ENCODE peak calls at places on chromosomes 7 and 10, in seven cellular contexts. C is tibial nerve, Z is NCI-H69, F is ecto neural progenitor cell, B is GM12864, J is ovary, H is NCI-H1092. M is an unnamed sample.

GRCh38 chr7:18815261-18815840 is 302.1 kb downstream of the TWIST1 start:
- DNase-seq in J (no peak), B (no peak), F (no peak), C (no peak), Z (no peak), H (no peak), M (no peak)

GRCh38 chr10:81472927-81473470 is 402.0 kb upstream of the NRG3 start:
- DNase-seq in J (no peak), C (no peak), B (no peak), F (no peak), Z (no peak), H (no peak), M (no peak)

GRCh38 chr10:129288940-129289468 is 178.0 kb upstream of the MGMT start:
- DNase-seq in J (no peak), F (no peak), Z (no peak), H (no peak), B (no peak), C (no peak), M (no peak)

GRCh38 chr7:52179934-52180333 is 855.5 kb upstream of the POM121L12 start:
- DNase-seq in J (no peak), F (no peak), B (no peak), Z (no peak), C (no peak), H (no peak), M (no peak)

GRCh38 chr10:36739884-36740445 is 385.4 kb upstream of the ANKRD30A start:
- DNase-seq in B (no peak), C (no peak), F (no peak), H (no peak), Z (no peak), J (no peak), M (no peak)

GRCh38 chr7:108570146-108570755 is 577 bp downstream of the DNAJB9 start:
- DNase-seq in C (peak), J (no peak), H (peak), B (no peak), Z (peak), F (no peak), M (no peak)

GRCh38 chr10:104120903-104121484 is 977 bp upstream of the SFR1 start:
- DNase-seq in C (peak), H (peak), J (peak), F (peak), B (peak), Z (peak), M (peak)

GRCh38 chr10:110471566-110472139 is 26.1 kb upstream of the DUSP5 start:
- DNase-seq in B (no peak), C (no peak), F (no peak), H (no peak), J (no peak), Z (no peak), M (no peak)

GRCh38 chr10:111037868-111038267 is 39.0 kb upstream of the ADRA2A start:
- DNase-seq in H (no peak), Z (no peak), B (no peak), J (no peak), C (no peak), F (no peak), M (no peak)

GRCh38 chr7:23341846-23342598 is 42.9 kb downstream of the MALSU1 start:
- DNase-seq in H (no peak), C (no peak), J (no peak), F (no peak), B (no peak), Z (no peak), M (no peak)

GRCh38 chr10:89651916-89652573 is 7.0 kb upstream of the PANK1 start:
- DNase-seq in H (no peak), F (no peak), C (no peak), B (no peak), J (no peak), Z (no peak), M (no peak)

GRCh38 chr7:138125119-138125518 is 48.9 kb downstream of the AKR1D1 start:
- DNase-seq in C (no peak), B (no peak), H (no peak), F (no peak), J (no peak), Z (no peak), M (no peak)

GRCh38 chr10:14645239-14645960 is 129.3 kb downstream of the FAM107B start:
- DNase-seq in Z (no peak), B (peak), F (no peak), C (no peak), H (no peak), J (no peak), M (no peak)

GRCh38 chr10:55266797-55267196 is 465.8 kb upstream of the PCDH15 start:
- DNase-seq in C (no peak), Z (no peak), B (no peak), J (no peak), H (no peak), F (no peak), M (no peak)

GRCh38 chr7:151231080-151231479 is 1.2 kb upstream of the CHPF2 start:
- DNase-seq in C (no peak), H (no peak), Z (no peak), J (no peak), F (no peak), B (no peak), M (no peak)

GRCh38 chr10:23439920-23440875 is 1.3 kb downstream of the OTUD1 start:
- DNase-seq in Z (no peak), J (peak), F (peak), B (no peak), C (no peak), H (no peak), M (no peak)

GRCh38 chr10:21769041-21769440 is 234.5 kb downstream of the DNAJC1 start:
- DNase-seq in J (no peak), C (no peak), F (no peak), Z (no peak), B (no peak), H (no peak), M (no peak)

GRCh38 chr7:79287976-79288375 is 165.5 kb downstream of the MAGI2 start:
- DNase-seq in B (no peak), J (no peak), C (no peak), Z (peak), F (no peak), H (no peak), M (no peak)

GRCh38 chr7:100694196-100694745 is at the start of gene GIGYF1:
- DNase-seq in C (peak), F (peak), J (peak), Z (peak), B (no peak), H (peak), M (no peak)

GRCh38 chr10:71860243-71861029 is 9.4 kb upstream of the PSAP start:
- DNase-seq in Z (peak), J (peak), C (peak), B (no peak), H (peak), F (peak), M (peak)

GRCh38 chr7:127252736-127253288 is at the start of gene GRM8:
- DNase-seq in Z (peak), J (peak), B (no peak), C (peak), H (peak), F (peak), M (no peak)

GRCh38 chr7:151792671-151793070 is 84.2 kb downstream of the PRKAG2 start:
- DNase-seq in H (no peak), F (no peak), J (no peak), Z (no peak), B (no peak), C (no peak), M (no peak)

GRCh38 chr7:43647772-43648643 is 65.1 kb downstream of the STK17A start:
- DNase-seq in J (peak), C (peak), F (no peak), Z (peak), H (peak), B (no peak), M (peak)

GRCh38 chr10:52566471-52567246 is 205.9 kb downstream of the MBL2 start:
- DNase-seq in Z (peak), J (no peak), H (no peak), B (no peak), C (no peak), F (no peak), M (no peak)

GRCh38 chr7:12638851-12639467 is 48.5 kb upstream of the ARL4A start:
- DNase-seq in H (no peak), J (no peak), B (peak), C (no peak), Z (peak), F (no peak), M (no peak)

GRCh38 chr10:131678171-131678570 is 222.6 kb upstream of the PPP2R2D start:
- DNase-seq in H (no peak), J (no peak), F (no peak), B (no peak), C (no peak), Z (no peak), M (no peak)

GRCh38 chr7:5636914-5637313 is 144.5 kb downstream of the RNF216 start:
- DNase-seq in Z (peak), F (no peak), J (peak), C (peak), H (no peak), B (no peak), M (peak)

GRCh38 chr10:22477365-22478287 is 132.3 kb downstream of the SPAG6 start:
- DNase-seq in H (no peak), F (peak), Z (no peak), C (no peak), B (no peak), J (no peak), M (no peak)

GRCh38 chr10:96339956-96340904 is 18.6 kb downstream of the OPALIN start:
- DNase-seq in B (peak), Z (peak), J (peak), H (peak), F (peak), C (peak), M (no peak)

GRCh38 chr7:28081016-28081415 is 99.6 kb downstream of the JAZF1 start:
- DNase-seq in J (no peak), C (peak), B (no peak), H (no peak), Z (no peak), F (no peak), M (no peak)

GRCh38 chr7:151808296-151809155 is 68.4 kb downstream of the PRKAG2 start:
- DNase-seq in J (no peak), C (no peak), B (no peak), H (peak), F (no peak), Z (peak), M (peak)

GRCh38 chr7:140674899-140675701 is 2.4 kb downstream of the ADCK2 start:
- DNase-seq in Z (peak), H (no peak), B (no peak), J (no peak), C (no peak), F (no peak), M (no peak)

GRCh38 chr10:33139191-33139646 is 181.2 kb upstream of the ITGB1 start:
- DNase-seq in F (no peak), Z (no peak), H (no peak), B (no peak), J (no peak), C (no peak), M (no peak)

GRCh38 chr10:103916254-103916653 is 1.7 kb downstream of the STN1 start:
- DNase-seq in Z (peak), B (no peak), H (no peak), J (no peak), F (no peak), C (no peak), M (no peak)

GRCh38 chr7:16667355-16667754 is 21.4 kb downstream of the BZW2 start:
- DNase-seq in B (no peak), H (no peak), F (no peak), J (no peak), Z (no peak), C (no peak), M (no peak)

GRCh38 chr7:21887353-21887752 is 58.3 kb downstream of the CDCA7L start:
- DNase-seq in F (no peak), H (no peak), Z (no peak), J (no peak), C (no peak), B (no peak), M (no peak)

GRCh38 chr10:5752301-5752871 is 60.8 kb downstream of the GDI2 start:
- DNase-seq in Z (no peak), H (no peak), C (peak), J (no peak), B (no peak), F (no peak), M (no peak)

GRCh38 chr7:117673839-117674238 is 194.0 kb downstream of the CFTR start:
- DNase-seq in H (peak), J (no peak), Z (peak), F (no peak), C (no peak), B (no peak), M (no peak)

GRCh38 chr7:47407821-47408674 is 173.9 kb downstream of the TNS3 start:
- DNase-seq in J (peak), F (no peak), H (no peak), Z (no peak), B (no peak), C (no peak), M (no peak)

GRCh38 chr7:11436317-11436716 is 395.7 kb downstream of the THSD7A start:
- DNase-seq in H (no peak), C (no peak), J (no peak), F (no peak), Z (no peak), B (no peak), M (no peak)